ENCODE peak calls at places on chromosomes 4 and X, in five cellular contexts. One of them, this sample, is unnamed.

GRCh38 chr4:182416101-182416500 is 172.9 kb downstream of the TENM3 start:
- DNase-seq in stomach: no peak
- DNase-seq in heart left ventricle: no peak
- DNase-seq in transverse colon: no peak
- DNase-seq in neural progenitor cell: no peak
- DNase-seq in this sample: no peak

GRCh38 chrX:139559383-139560042 is 29.0 kb downstream of the F9 start:
- DNase-seq in stomach: peak; percentile 36
- DNase-seq in neural progenitor cell: peak; percentile 75
- DNase-seq in heart left ventricle: peak; percentile 16
- DNase-seq in transverse colon: peak; percentile 10
- DNase-seq in this sample: peak; percentile 71

GRCh38 chr4:122832732-122833131 is 6.1 kb downstream of the FGF2 start:
- DNase-seq in stomach: no peak
- DNase-seq in neural progenitor cell: no peak
- DNase-seq in transverse colon: no peak
- DNase-seq in heart left ventricle: no peak
- DNase-seq in this sample: no peak

GRCh38 chr4:100081511-100081910 is 108.8 kb downstream of the DDIT4L start:
- DNase-seq in stomach: no peak
- DNase-seq in neural progenitor cell: no peak
- DNase-seq in transverse colon: no peak
- DNase-seq in heart left ventricle: no peak
- DNase-seq in this sample: no peak

GRCh38 chr4:15986900-15987299 is 23.9 kb upstream of the FGFBP2 start:
- DNase-seq in transverse colon: no peak
- DNase-seq in stomach: no peak
- DNase-seq in heart left ventricle: no peak
- DNase-seq in neural progenitor cell: no peak
- DNase-seq in this sample: no peak

GRCh38 chr4:135418353-135418752 is 1216.8 kb upstream of the PABPC4L start:
- DNase-seq in neural progenitor cell: peak; percentile 26
- DNase-seq in transverse colon: no peak
- DNase-seq in heart left ventricle: no peak
- DNase-seq in stomach: no peak
- DNase-seq in this sample: peak; percentile 56

GRCh38 chr4:142940614-142941013 is 94.5 kb upstream of the INPP4B start:
- DNase-seq in transverse colon: no peak
- DNase-seq in stomach: peak; percentile 68
- DNase-seq in heart left ventricle: no peak
- DNase-seq in neural progenitor cell: no peak
- DNase-seq in this sample: no peak

GRCh38 chr4:124903995-124904722 is 191.6 kb upstream of the ANKRD50 start:
- DNase-seq in stomach: peak; percentile 62
- DNase-seq in transverse colon: no peak
- DNase-seq in neural progenitor cell: peak; percentile 5
- DNase-seq in heart left ventricle: peak; percentile 50
- DNase-seq in this sample: peak; percentile 53

GRCh38 chr4:56843421-56843899 is 22.0 kb upstream of the SPINK2 start:
- DNase-seq in stomach: no peak
- DNase-seq in transverse colon: no peak
- DNase-seq in heart left ventricle: no peak
- DNase-seq in neural progenitor cell: no peak
- DNase-seq in this sample: peak; percentile 79

GRCh38 chrX:153226344-153227190 is 47.5 kb downstream of the MAGEA1 start:
- DNase-seq in stomach: no peak
- DNase-seq in heart left ventricle: no peak
- DNase-seq in transverse colon: no peak
- DNase-seq in neural progenitor cell: peak; percentile 95
- DNase-seq in this sample: peak; percentile 96

GRCh38 chr4:40395908-40396806 is 61.0 kb downstream of the CHRNA9 start:
- DNase-seq in neural progenitor cell: peak; percentile 14
- DNase-seq in heart left ventricle: peak; percentile 28
- DNase-seq in stomach: peak; percentile 94
- DNase-seq in transverse colon: peak; percentile 57
- DNase-seq in this sample: peak; percentile 55

GRCh38 chrX:139933904-139934303 is 1.1 kb upstream of the ATP11C start:
- DNase-seq in stomach: peak; percentile 31
- DNase-seq in heart left ventricle: no peak
- DNase-seq in neural progenitor cell: no peak
- DNase-seq in transverse colon: peak; percentile 35
- DNase-seq in this sample: no peak

GRCh38 chrX:102959471-102959870 is 22.4 kb downstream of the RAB40AL start:
- DNase-seq in heart left ventricle: no peak
- DNase-seq in stomach: no peak
- DNase-seq in neural progenitor cell: no peak
- DNase-seq in transverse colon: no peak
- DNase-seq in this sample: no peak

GRCh38 chrX:141839856-141840255 is 1.7 kb downstream of the MAGEC3 start:
- DNase-seq in neural progenitor cell: no peak
- DNase-seq in heart left ventricle: no peak
- DNase-seq in transverse colon: no peak
- DNase-seq in stomach: no peak
- DNase-seq in this sample: no peak

GRCh38 chr4:87058272-87059073 is 123.7 kb downstream of the AFF1 start:
- DNase-seq in stomach: no peak
- DNase-seq in transverse colon: no peak
- DNase-seq in neural progenitor cell: peak; percentile 72
- DNase-seq in heart left ventricle: no peak
- DNase-seq in this sample: peak; percentile 86

GRCh38 chrX:111164728-111165127 is 68.7 kb downstream of the PAK3 start:
- DNase-seq in transverse colon: no peak
- DNase-seq in stomach: no peak
- DNase-seq in heart left ventricle: no peak
- DNase-seq in neural progenitor cell: peak; percentile 34
- DNase-seq in this sample: no peak

DNA sequence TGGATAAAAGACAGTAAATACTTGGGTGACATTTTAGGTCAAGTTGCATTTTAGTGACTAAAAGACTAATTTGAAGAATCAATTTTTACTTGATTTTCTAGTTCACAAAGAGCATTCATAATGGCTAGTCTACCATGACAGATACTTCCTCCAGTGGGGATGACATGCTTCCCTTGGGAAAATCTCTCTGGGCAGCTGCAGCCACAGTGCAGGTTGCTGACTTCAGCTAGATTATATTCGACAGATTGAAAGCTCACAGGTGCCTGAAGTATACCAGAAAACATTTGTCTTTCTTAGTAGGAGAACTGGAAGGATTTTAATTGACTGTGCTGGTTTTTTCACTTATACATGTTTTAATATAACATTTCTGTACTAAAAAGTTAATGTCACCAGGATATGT is 209.5 kb upstream of the MAGEB2 start:
- DNase-seq in heart left ventricle: no peak
- DNase-seq in stomach: no peak
- DNase-seq in transverse colon: no peak
- DNase-seq in neural progenitor cell: no peak
- DNase-seq in this sample: no peak
- H3K9me3 ChIP-seq in heart left ventricle: no peaks in the 10 kb centered on the region
- H3K9me3 ChIP-seq in stomach: no peaks in the 10 kb centered on the region
- H3K9me3 ChIP-seq in transverse colon: no peaks in the 10 kb centered on the region
- H3K9me3 ChIP-seq in neural progenitor cell: peaks cover 3% of the 10 kb centered on the region
- H3K9me3 ChIP-seq in this sample: no peaks in the 10 kb centered on the region

DNA sequence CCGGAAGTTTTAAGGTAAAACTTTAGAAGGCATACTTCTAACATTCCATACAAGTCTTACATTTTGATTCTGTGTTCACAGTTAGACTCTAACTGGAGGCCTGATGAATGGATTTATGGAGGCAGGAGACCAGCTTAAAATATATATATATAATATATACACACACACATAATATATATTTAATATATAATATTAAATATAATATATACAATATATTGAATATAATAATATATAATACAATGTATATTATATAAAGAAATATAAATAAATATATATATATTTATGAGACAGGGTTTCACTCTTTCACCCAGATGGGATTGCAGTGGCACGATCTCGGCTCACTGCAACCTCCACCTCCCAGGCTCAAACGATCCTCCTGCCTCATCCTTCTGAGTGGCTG is 7.9 kb upstream of the CTSO start:
- DNase-seq in transverse colon: no peak
- DNase-seq in neural progenitor cell: no peak
- DNase-seq in stomach: no peak
- DNase-seq in heart left ventricle: no peak
- DNase-seq in this sample: no peak
- TF ChIP-seq CTCF in transverse colon: no peak
- TF ChIP-seq CTCF in neural progenitor cell: no peak
- TF ChIP-seq CTCF in stomach: no peak
- TF ChIP-seq CTCF in heart left ventricle: no peak
- TF ChIP-seq CTCF in this sample: no peak

GRCh38 chrX:9997041-9997440 is 29.9 kb downstream of the CLDN34 start:
- DNase-seq in stomach: no peak
- DNase-seq in transverse colon: no peak
- DNase-seq in heart left ventricle: no peak
- DNase-seq in neural progenitor cell: no peak
- DNase-seq in this sample: no peak

GRCh38 chrX:9992724-9993123 is 25.6 kb downstream of the CLDN34 start:
- DNase-seq in heart left ventricle: no peak
- DNase-seq in neural progenitor cell: no peak
- DNase-seq in transverse colon: no peak
- DNase-seq in stomach: no peak
- DNase-seq in this sample: no peak

GRCh38 chrX:9997524-9997923 is 30.4 kb downstream of the CLDN34 start:
- DNase-seq in stomach: no peak
- DNase-seq in heart left ventricle: no peak
- DNase-seq in neural progenitor cell: no peak
- DNase-seq in transverse colon: no peak
- DNase-seq in this sample: no peak

GRCh38 chrX:9992061-9992460 is 24.9 kb downstream of the CLDN34 start:
- DNase-seq in neural progenitor cell: no peak
- DNase-seq in heart left ventricle: no peak
- DNase-seq in stomach: no peak
- DNase-seq in transverse colon: no peak
- DNase-seq in this sample: no peak

GRCh38 chrX:9995855-9996339 is 28.7 kb downstream of the CLDN34 start:
- DNase-seq in transverse colon: peak; percentile 85
- DNase-seq in neural progenitor cell: peak; percentile 84
- DNase-seq in stomach: peak; percentile 89
- DNase-seq in heart left ventricle: peak; percentile 81
- DNase-seq in this sample: peak; percentile 93
- H3K9me3 ChIP-seq in transverse colon: no peaks in the 10 kb centered on the region
- H3K9me3 ChIP-seq in neural progenitor cell: peaks cover 10% of the 10 kb centered on the region
- H3K9me3 ChIP-seq in stomach: no peaks in the 10 kb centered on the region
- H3K9me3 ChIP-seq in heart left ventricle: no peaks in the 10 kb centered on the region
- H3K9me3 ChIP-seq in this sample: peaks cover 11% of the 10 kb centered on the region

GRCh38 chrX:12315526-12315925 is 177.3 kb downstream of the FRMPD4 start:
- DNase-seq in transverse colon: no peak
- DNase-seq in heart left ventricle: no peak
- DNase-seq in neural progenitor cell: no peak
- DNase-seq in stomach: no peak
- DNase-seq in this sample: no peak

GRCh38 chrX:12322031-12322430 is 183.8 kb downstream of the FRMPD4 start:
- DNase-seq in stomach: no peak
- DNase-seq in heart left ventricle: no peak
- DNase-seq in neural progenitor cell: no peak
- DNase-seq in transverse colon: no peak
- DNase-seq in this sample: no peak

GRCh38 chrX:12319012-12319519 is 180.8 kb downstream of the FRMPD4 start:
- DNase-seq in transverse colon: no peak
- DNase-seq in neural progenitor cell: peak; percentile 24
- DNase-seq in stomach: no peak
- DNase-seq in heart left ventricle: no peak
- DNase-seq in this sample: no peak

DNA sequence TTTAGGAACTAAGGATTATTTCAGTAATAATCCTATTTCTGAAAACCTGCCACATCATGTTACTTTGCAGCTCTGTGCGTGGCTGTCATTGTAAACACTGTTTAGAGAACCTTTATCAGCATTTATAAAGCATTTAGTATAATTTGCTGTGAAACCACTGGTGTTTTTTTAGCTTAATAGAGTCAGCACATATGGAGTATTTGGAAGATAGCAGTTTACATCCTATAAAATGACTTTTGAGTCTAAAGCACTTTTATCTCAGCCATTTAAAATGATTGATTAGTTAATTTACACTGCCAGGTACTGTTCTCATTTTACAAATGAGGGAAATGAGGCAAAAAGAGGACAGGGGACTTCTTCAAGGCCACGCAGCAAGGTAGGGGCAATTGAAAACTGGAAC is 181.7 kb downstream of the FRMPD4 start:
- DNase-seq in heart left ventricle: no peak
- DNase-seq in neural progenitor cell: no peak
- DNase-seq in transverse colon: no peak
- DNase-seq in stomach: no peak
- DNase-seq in this sample: no peak
- TF ChIP-seq CTCF in heart left ventricle: no peak
- TF ChIP-seq CTCF in neural progenitor cell: no peak
- TF ChIP-seq CTCF in transverse colon: no peak
- TF ChIP-seq CTCF in stomach: no peak
- TF ChIP-seq CTCF in this sample: no peak

GRCh38 chrX:55619547-55619946 is 3.7 kb upstream of the FOXR2 start:
- DNase-seq in neural progenitor cell: no peak
- DNase-seq in stomach: no peak
- DNase-seq in transverse colon: no peak
- DNase-seq in heart left ventricle: no peak
- DNase-seq in this sample: no peak
- H3K9me3 ChIP-seq in neural progenitor cell: peaks cover 6% of the 10 kb centered on the region
- H3K9me3 ChIP-seq in stomach: no peaks in the 10 kb centered on the region
- H3K9me3 ChIP-seq in transverse colon: no peaks in the 10 kb centered on the region
- H3K9me3 ChIP-seq in heart left ventricle: no peaks in the 10 kb centered on the region
- H3K9me3 ChIP-seq in this sample: no peaks in the 10 kb centered on the region

DNA sequence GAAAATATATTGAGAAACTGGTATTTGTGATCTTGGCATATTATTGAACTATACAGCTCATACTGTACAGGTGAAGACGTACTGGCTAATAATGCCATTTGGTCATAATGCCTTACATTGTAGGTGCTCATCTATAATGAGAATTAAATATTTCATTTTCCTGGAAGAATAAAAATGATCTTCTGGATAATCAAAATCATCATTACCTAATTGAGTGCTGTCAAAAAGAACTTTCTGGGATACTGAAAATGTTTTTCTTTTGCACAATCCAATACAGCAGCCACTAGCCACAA is 4.1 kb downstream of the RASGEF1B start:
- DNase-seq in neural progenitor cell: no peak
- DNase-seq in stomach: no peak
- DNase-seq in heart left ventricle: no peak
- DNase-seq in transverse colon: no peak
- DNase-seq in this sample: no peak
- TF ChIP-seq CTCF in neural progenitor cell: no peak
- TF ChIP-seq CTCF in stomach: no peak
- TF ChIP-seq CTCF in heart left ventricle: no peak
- TF ChIP-seq CTCF in transverse colon: no peak
- TF ChIP-seq CTCF in this sample: no peak

This sample was measured in endodermal cell.